ENCODE peak calls at places on chromosomes 4 and X, in eight cellular contexts. C is hepatocyte, B is PC-3, I is GM23338, W is SK-N-SH, A is GM23248, U is OCI-LY7, E is HCT116. T is an unnamed sample. For H3K9me2, the result is how much of the 10 kb centered on the place peaks cover.

GRCh38 chrX:124274438-124275166 is 57.9 kb upstream of the TEX13D start:
- DNase-seq in C (no peak), B (no peak), I (peak), W (no peak), A (no peak), U (no peak), E (no peak), T (no peak)

GRCh38 chr4:187541666-187542065 is 453.9 kb upstream of the ZFP42 start:
- DNase-seq in C (no peak), B (peak), I (no peak), W (no peak), A (peak), U (no peak), E (no peak), T (no peak)

GRCh38 chrX:130885996-130886395 is 17.0 kb downstream of the ENOX2 start:
- DNase-seq in C (no peak), B (no peak), I (no peak), W (no peak), A (no peak), U (no peak), E (no peak), T (no peak)

GRCh38 chr4:78409612-78410202 is 141.9 kb upstream of the ANXA3 start:
- DNase-seq in C (no peak), B (peak), I (no peak), W (no peak), A (no peak), U (no peak), E (no peak), T (no peak)

GRCh38 chr4:83217721-83218522 is 66.7 kb downstream of the COQ2 start:
- DNase-seq in C (no peak), B (no peak), I (no peak), W (no peak), A (no peak), U (peak), E (no peak), T (peak)

GRCh38 chr4:24322517-24322916 is 261.8 kb downstream of the DHX15 start:
- DNase-seq in C (no peak), B (no peak), I (no peak), W (no peak), A (no peak), U (no peak), E (no peak), T (no peak)

GRCh38 chr4:56907009-56907408 is 691 bp upstream of the REST start:
- DNase-seq in C (peak), B (no peak), I (peak), W (peak), A (no peak), U (no peak), E (no peak), T (no peak)

GRCh38 chr4:81166431-81166830 is 48.6 kb downstream of the PRKG2 start:
- DNase-seq in C (no peak), B (peak), I (no peak), W (no peak), A (peak), U (no peak), E (no peak), T (no peak)

GRCh38 chr4:128462104-128462783 is 174.6 kb upstream of the PGRMC2 start:
- DNase-seq in C (no peak), B (no peak), I (no peak), W (no peak), A (no peak), U (no peak), E (no peak), T (no peak)

GRCh38 chrX:44267116-44267515 is 76.4 kb downstream of the EFHC2 start:
- DNase-seq in C (no peak), B (peak), I (no peak), W (no peak), A (peak), U (no peak), E (no peak), T (no peak)

GRCh38 chr4:186676531-186677158 is 47.0 kb downstream of the FAT1 start:
- DNase-seq in C (peak), B (peak), I (peak), W (no peak), A (peak), U (no peak), E (no peak), T (peak)

GRCh38 chr4:168830777-168831512 is 179.1 kb downstream of the CBR4 start:
- DNase-seq in C (no peak), B (peak), I (no peak), W (peak), A (peak), U (no peak), E (no peak), T (no peak)

GRCh38 chr4:39367166-39367565 is 1.0 kb upstream of the RFC1 start:
- DNase-seq in C (peak), B (no peak), I (no peak), W (no peak), A (no peak), U (no peak), E (no peak), T (no peak)

GRCh38 chr4:1208970-1209704 is 36.8 kb upstream of the SPON2 start:
- DNase-seq in C (no peak), B (no peak), I (peak), W (no peak), A (no peak), U (no peak), E (no peak), T (no peak)

GRCh38 chr4:7900351-7900750 is 39.3 kb downstream of the AFAP1 start:
- DNase-seq in C (no peak), B (no peak), I (no peak), W (no peak), A (no peak), U (no peak), E (no peak), T (no peak)

GRCh38 chr4:91596683-91597082 is 707.1 kb upstream of the GRID2 start:
- DNase-seq in C (no peak), B (no peak), I (peak), W (no peak), A (no peak), U (no peak), E (no peak), T (no peak)

GRCh38 chr4:41632481-41633073 is 94.6 kb downstream of the LIMCH1 start:
- DNase-seq in C (no peak), B (no peak), I (no peak), W (no peak), A (peak), U (no peak), E (no peak), T (no peak)

GRCh38 chrX:12352922-12353321 is 214.6 kb downstream of the FRMPD4 start:
- DNase-seq in C (no peak), B (no peak), I (peak), W (no peak), A (no peak), U (no peak), E (no peak), T (no peak)

GRCh38 chr4:42809419-42810084 is 83.0 kb upstream of the GRXCR1 start:
- DNase-seq in C (no peak), B (no peak), I (no peak), W (no peak), A (no peak), U (no peak), E (no peak), T (no peak)

GRCh38 chr4:179804440-179804839 is 2362.2 kb upstream of the AGA start:
- DNase-seq in C (no peak), B (no peak), I (no peak), W (no peak), A (no peak), U (no peak), E (no peak), T (no peak)

GRCh38 chrX:47697171-47697570 is 38.2 kb upstream of the UXT start:
- DNase-seq in C (peak), B (peak), I (no peak), W (no peak), A (peak), U (no peak), E (no peak), T (no peak)

GRCh38 chr4:111630705-111631104 is 514.5 kb upstream of the FAM241A start:
- DNase-seq in C (peak), B (peak), I (peak), W (peak), A (peak), U (peak), E (peak), T (no peak)

GRCh38 chr4:57658188-57658587 is 548.0 kb upstream of the IGFBP7 start:
- DNase-seq in C (no peak), B (no peak), I (no peak), W (no peak), A (no peak), U (no peak), E (no peak), T (no peak)

GRCh38 chrX:132412208-132412607 is 76.6 kb downstream of the MBNL3 start:
- DNase-seq in C (no peak), B (no peak), I (peak), W (no peak), A (no peak), U (no peak), E (no peak), T (no peak)

GRCh38 chr4:22410645-22411247 is 105.1 kb downstream of the ADGRA3 start:
- DNase-seq in C (peak), B (peak), I (peak), W (no peak), A (peak), U (peak), E (no peak), T (peak)

GRCh38 chr4:164937576-164938270 is 39.7 kb downstream of the TRIM61 start:
- DNase-seq in C (peak), B (no peak), I (peak), W (no peak), A (peak), U (peak), E (no peak), T (peak)

GRCh38 chrX:56000729-56001128 is 231.4 kb upstream of the KLF8 start:
- DNase-seq in C (no peak), B (no peak), I (no peak), W (no peak), A (no peak), U (no peak), E (no peak), T (no peak)

GRCh38 chrX:134715930-134716619 is 57.8 kb upstream of the PLAC1 start:
- DNase-seq in C (no peak), B (no peak), I (peak), W (no peak), A (no peak), U (no peak), E (no peak), T (no peak)

GRCh38 chrX:40947276-40947675 is 138.0 kb upstream of the USP9X start:
- DNase-seq in C (peak), B (no peak), I (no peak), W (no peak), A (peak), U (no peak), E (no peak), T (no peak)

GRCh38 chr4:74370912-74371311 is 6.0 kb downstream of the EREG start:
- DNase-seq in C (peak), B (peak), I (peak), W (peak), A (peak), U (peak), E (peak), T (peak)

GRCh38 chr4:37604464-37604863 is 81.7 kb downstream of the RELL1 start:
- DNase-seq in C (no peak), B (peak), I (no peak), W (no peak), A (peak), U (no peak), E (peak), T (no peak)

GRCh38 chr4:87505862-87506261 is 23.3 kb downstream of the SPARCL1 start:
- DNase-seq in C (no peak), B (no peak), I (peak), W (no peak), A (no peak), U (no peak), E (no peak), T (no peak)

GRCh38 chr4:42396361-42397255 is 680 bp upstream of the SHISA3 start:
- DNase-seq in C (no peak), B (peak), I (peak), W (no peak), A (peak), U (no peak), E (no peak), T (no peak)

GRCh38 chr4:108320066-108320465 is 151.3 kb upstream of the LEF1 start:
- DNase-seq in C (no peak), B (no peak), I (no peak), W (no peak), A (no peak), U (no peak), E (no peak), T (no peak)

GRCh38 chr4:100848865-100849264 is 331.0 kb upstream of the EMCN start:
- DNase-seq in C (peak), B (peak), I (peak), W (no peak), A (no peak), U (peak), E (peak), T (no peak)

GRCh38 chr4:150173854-150174398 is 95.7 kb downstream of the DCLK2 start:
- DNase-seq in C (no peak), B (no peak), I (no peak), W (no peak), A (no peak), U (no peak), E (no peak), T (no peak)

GRCh38 chr4:51942108-51942832 is 77.9 kb downstream of the LRRC66 start:
- DNase-seq in C (no peak), B (peak), I (no peak), W (no peak), A (peak), U (no peak), E (no peak), T (no peak)

DNA sequence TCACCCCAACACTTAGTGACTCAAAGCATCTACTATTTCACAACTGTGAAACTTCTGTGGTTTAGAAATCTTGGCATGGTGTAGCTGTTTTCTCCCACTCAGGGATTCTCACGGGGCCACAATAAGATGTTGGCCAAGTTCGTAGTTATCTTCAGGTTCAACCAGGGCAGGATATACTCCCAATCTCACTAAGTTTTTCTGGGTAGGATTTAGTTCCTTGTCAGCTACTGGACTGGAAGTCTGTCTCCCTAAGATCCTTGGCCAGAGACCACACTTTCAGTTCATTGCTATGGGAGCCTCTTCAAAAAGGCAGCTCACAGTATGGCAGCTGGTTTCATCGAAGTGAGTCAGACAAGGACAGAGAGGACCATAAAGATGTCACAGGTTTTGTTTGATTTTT is 111.7 kb upstream of the PDHA2 start:
- DNase-seq in C (no peak), B (no peak), I (no peak), W (no peak), A (no peak), U (no peak), E (no peak), T (no peak)
- H3K27ac ChIP-seq in C (no peak), B (peak), I (no peak), W (no peak), A (no peak), U (no peak), E (no peak), T (no peak)

DNA sequence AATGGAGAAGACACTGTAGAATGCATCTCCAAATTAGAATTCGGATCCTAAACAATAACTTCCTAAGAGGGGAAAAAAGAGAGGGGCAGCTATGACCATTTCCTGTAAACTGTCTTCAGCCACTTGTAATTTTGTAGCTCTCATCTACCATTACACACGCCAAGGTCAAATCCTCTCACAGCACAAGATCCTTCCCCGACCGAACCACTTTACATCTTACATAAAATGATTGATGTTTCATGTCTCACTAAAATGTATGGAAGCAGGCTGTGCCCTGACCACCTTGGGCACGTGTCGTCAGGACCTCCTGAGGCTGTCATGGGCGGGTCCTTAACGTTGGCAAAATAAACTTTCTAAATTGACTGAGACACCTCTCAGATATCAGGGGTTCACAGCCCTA is 24.1 kb upstream of the PBDC1 start:
- DNase-seq in C (peak), B (peak), I (peak), W (no peak), A (peak), U (peak), E (no peak), T (peak)
- H3K4me3 ChIP-seq in C (no peak), B (peak), I (peak), W (peak), A (peak), U (peak), E (peak), T (peak)

GRCh38 chr4:169927280-169927679 is 98.9 kb downstream of the MFAP3L start:
- DNase-seq in C (no peak), B (no peak), I (no peak), W (no peak), A (no peak), U (no peak), E (no peak), T (no peak)
- H3K9me2 ChIP-seq in C (under half), B (under half), I (under half), W (under half), A (under half), U (under half), E (under half), T (under half)

GRCh38 chrX:51742586-51742985 is 656 bp upstream of the GSPT2 start:
- DNase-seq in C (no peak), B (no peak), I (peak), W (peak), A (no peak), U (no peak), E (no peak), T (no peak)
- H3K27ac ChIP-seq in C (peak), B (no peak), I (peak), W (no peak), A (no peak), U (peak), E (no peak), T (no peak)

GRCh38 chrX:153689654-153690465 is 2.1 kb downstream of the SLC6A8 start:
- DNase-seq in C (no peak), B (peak), I (no peak), W (peak), A (peak), U (no peak), E (no peak), T (no peak)
- H3K4me3 ChIP-seq in C (no peak), B (peak), I (peak), W (peak), A (peak), U (no peak), E (peak), T (no peak)

DNA sequence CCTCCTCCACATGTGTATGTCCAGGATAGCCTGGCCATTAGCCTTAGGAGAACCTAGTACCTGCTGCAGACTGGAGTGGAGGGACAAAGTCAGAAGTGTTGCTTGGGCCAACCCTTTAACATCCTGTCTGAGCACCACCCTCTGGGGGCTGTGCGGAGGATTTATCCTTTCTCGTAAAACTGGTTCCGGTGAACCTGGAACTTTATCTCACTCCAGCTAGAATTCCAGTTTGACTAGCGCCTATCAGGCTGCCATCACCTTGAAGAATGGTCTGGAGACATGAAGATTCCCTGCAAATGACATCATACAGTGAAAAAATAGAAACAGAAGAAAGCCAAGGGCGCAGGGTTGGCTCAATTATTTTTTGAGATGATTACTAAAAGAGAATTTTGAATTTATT is 4.0 kb downstream of the TCEAL8 start:
- DNase-seq in C (peak), B (peak), I (peak), W (no peak), A (no peak), U (no peak), E (no peak), T (no peak)
- H3K9me2 ChIP-seq in C (under half), B (under half), I (under half), W (under half), A (under half), U (under half), E (under half), T (under half)

GRCh38 chr4:140135529-140136021 is 18.4 kb downstream of the MAML3 start:
- DNase-seq in C (peak), B (peak), I (no peak), W (peak), A (peak), U (no peak), E (no peak), T (no peak)

GRCh38 chr4:140137654-140138053 is 16.3 kb downstream of the MAML3 start:
- DNase-seq in C (peak), B (peak), I (peak), W (no peak), A (peak), U (no peak), E (no peak), T (no peak)

GRCh38 chr4:140136509-140136908 is 17.5 kb downstream of the MAML3 start:
- DNase-seq in C (no peak), B (peak), I (no peak), W (no peak), A (peak), U (no peak), E (no peak), T (no peak)

GRCh38 chr4:140140566-140140965 is 13.4 kb downstream of the MAML3 start:
- DNase-seq in C (no peak), B (no peak), I (no peak), W (no peak), A (no peak), U (no peak), E (no peak), T (no peak)

GRCh38 chr4:140138428-140138827 is 15.6 kb downstream of the MAML3 start:
- DNase-seq in C (no peak), B (no peak), I (peak), W (no peak), A (no peak), U (no peak), E (no peak), T (no peak)
- H3K27ac ChIP-seq in C (peak), B (no peak), I (no peak), W (no peak), A (no peak), U (no peak), E (no peak), T (no peak)

GRCh38 chr4:6470502-6471302 is 1.7 kb downstream of the PPP2R2C start:
- DNase-seq in C (peak), B (peak), I (peak), W (peak), A (peak), U (no peak), E (no peak), T (no peak)

GRCh38 chr4:6471303-6472007 is 959 bp downstream of the PPP2R2C start:
- DNase-seq in C (no peak), B (no peak), I (peak), W (peak), A (no peak), U (no peak), E (no peak), T (no peak)

GRCh38 chr4:6468376-6468775 is 4.0 kb downstream of the PPP2R2C start:
- DNase-seq in C (no peak), B (no peak), I (no peak), W (no peak), A (no peak), U (no peak), E (no peak), T (no peak)

GRCh38 chr4:6469144-6469543 is 3.3 kb downstream of the PPP2R2C start:
- DNase-seq in C (no peak), B (no peak), I (no peak), W (no peak), A (no peak), U (no peak), E (no peak), T (no peak)

DNA sequence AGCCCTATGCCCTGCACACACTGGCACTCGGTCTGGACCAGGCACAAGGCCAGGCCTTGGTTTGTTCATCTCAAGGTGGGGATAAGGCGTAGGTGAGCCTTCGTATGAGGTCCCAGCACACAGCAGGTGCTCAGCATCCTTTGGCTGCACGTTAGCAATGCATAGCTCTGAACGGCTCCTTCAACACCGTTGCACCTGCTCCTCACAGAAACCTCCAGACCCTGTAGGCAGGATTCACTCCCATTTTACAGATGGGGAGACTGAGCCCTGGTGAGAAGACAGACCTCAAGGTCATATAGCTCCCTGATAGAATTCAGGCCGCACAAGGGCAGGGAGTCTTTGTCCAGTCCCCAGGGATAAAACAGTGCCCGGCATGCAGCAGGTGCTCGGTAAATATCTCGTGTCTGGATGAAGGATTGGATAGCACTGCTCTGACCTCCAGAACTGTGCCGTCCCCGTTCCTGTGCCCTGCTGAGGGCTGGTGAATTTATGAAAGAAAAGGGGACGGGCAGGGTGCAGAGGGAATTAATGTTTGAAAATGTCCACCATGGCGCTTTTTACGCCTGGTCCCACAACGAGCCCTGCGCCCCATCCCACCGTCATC is 2.4 kb downstream of the PPP2R2C start:
- DNase-seq in C (no peak), B (no peak), I (no peak), W (no peak), A (no peak), U (no peak), E (no peak), T (no peak)
- H3K4me3 ChIP-seq in C (peak), B (peak), I (peak), W (peak), A (peak), U (no peak), E (peak), T (no peak)

T was measured in MM.1S.